ENCODE peak calls at places on chromosome 16, in ten cellular contexts. H, B, Z, D, U, N, J, G, R and A are unnamed samples.

GRCh38 chr16:58299757-58300349 is 5.0 kb upstream of the PRSS54 start:
- DNase-seq in H (peak), B (no peak), Z (no peak), D (no peak), U (no peak), N (peak), J (no peak), G (peak), R (peak), A (no peak)

GRCh38 chr16:12271006-12271405 is 294.5 kb downstream of the SNX29 start:
- DNase-seq in H (no peak), B (no peak), Z (peak), D (peak), U (peak), N (peak), J (no peak), G (no peak), R (peak), A (peak)

GRCh38 chr16:70018254-70018653 is 67.1 kb downstream of the CLEC18A start:
- DNase-seq in H (peak), B (no peak), Z (no peak), D (no peak), U (peak), N (peak), J (no peak), G (peak), R (peak), A (no peak)

GRCh38 chr16:31487720-31488629 is 5.1 kb downstream of the SLC5A2 start:
- DNase-seq in H (no peak), B (peak), Z (peak), D (no peak), U (peak), N (peak), J (peak), G (peak), R (peak), A (no peak)

GRCh38 chr16:58511933-58512815 is 3.1 kb upstream of the SETD6 start:
- DNase-seq in H (peak), B (peak), Z (peak), D (peak), U (peak), N (peak), J (peak), G (peak), R (peak), A (peak)

GRCh38 chr16:24670623-24671454 is 58.6 kb upstream of the TNRC6A start:
- DNase-seq in H (no peak), B (peak), Z (no peak), D (peak), U (peak), N (peak), J (peak), G (no peak), R (peak), A (peak)

GRCh38 chr16:28140788-28141618 is 70.8 kb downstream of the XPO6 start:
- DNase-seq in H (peak), B (no peak), Z (peak), D (no peak), U (no peak), N (peak), J (no peak), G (peak), R (no peak), A (no peak)

GRCh38 chr16:79703066-79703465 is 102.5 kb upstream of the MAF start:
- DNase-seq in H (no peak), B (no peak), Z (no peak), D (no peak), U (no peak), N (no peak), J (peak), G (no peak), R (no peak), A (peak)

GRCh38 chr16:77344306-77344705 is 90.5 kb downstream of the ADAMTS18 start:
- DNase-seq in H (no peak), B (no peak), Z (no peak), D (no peak), U (no peak), N (no peak), J (no peak), G (no peak), R (no peak), A (peak)

GRCh38 chr16:54783980-54784379 is 146.7 kb upstream of the IRX5 start:
- DNase-seq in H (no peak), B (no peak), Z (no peak), D (no peak), U (no peak), N (no peak), J (no peak), G (no peak), R (no peak), A (no peak)

GRCh38 chr16:17271687-17272086 is 199.1 kb downstream of the XYLT1 start:
- DNase-seq in H (no peak), B (peak), Z (no peak), D (peak), U (peak), N (no peak), J (no peak), G (no peak), R (no peak), A (peak)

GRCh38 chr16:70396209-70396904 is 42.5 kb downstream of the ST3GAL2 start:
- DNase-seq in H (no peak), B (no peak), Z (no peak), D (no peak), U (no peak), N (no peak), J (peak), G (no peak), R (peak), A (no peak)

GRCh38 chr16:74650966-74651567 is 15.6 kb downstream of the RFWD3 start:
- DNase-seq in H (no peak), B (no peak), Z (no peak), D (no peak), U (no peak), N (peak), J (no peak), G (no peak), R (no peak), A (peak)